ENCODE peak calls at places on chromosomes 11 and 22, in eight cellular contexts. E is psoas muscle, M is body of pancreas, G is adrenal gland, V is lung, T is breast epithelium, B is fibroblast of mammary gland, C is fibroblast of the aortic adventitia. D is an unnamed sample.

GRCh38 chr11:65224939-65225283 is 36.9 kb upstream of the POLA2 start:
- DNase-seq in C (peak), B (peak), T (peak), V (peak), G (peak), E (peak), M (no peak), D (no peak)

GRCh38 chr22:50414476-50415248 is 60.2 kb downstream of the SBF1 start:
- DNase-seq in T (no peak), V (no peak), C (no peak), G (no peak), E (no peak), M (no peak), B (no peak), D (no peak)

GRCh38 chr11:119741369-119742262 is 12.6 kb upstream of the NECTIN1 start:
- DNase-seq in G (no peak), C (no peak), E (peak), M (peak), V (no peak), T (peak), B (no peak), D (no peak)

GRCh38 chr11:84719935-84720577 is 907.1 kb downstream of the DLG2 start:
- DNase-seq in C (no peak), M (peak), G (peak), T (no peak), E (no peak), B (no peak), V (no peak), D (no peak)

GRCh38 chr22:30206964-30207363 is 39.6 kb downstream of the LIF start:
- DNase-seq in M (peak), E (peak), V (peak), B (peak), C (peak), G (peak), T (peak), D (peak)

GRCh38 chr11:72814139-72814830 is at the start of gene ATG16L2:
- DNase-seq in E (peak), M (peak), C (peak), B (peak), V (peak), T (peak), G (peak), D (no peak)

GRCh38 chr11:47997063-47998053 is 17.0 kb downstream of the PTPRJ start:
- DNase-seq in C (no peak), V (no peak), B (no peak), T (no peak), G (no peak), M (no peak), E (no peak), D (no peak)

GRCh38 chr11:73344191-73344607 is 32.0 kb upstream of the RELT start:
- DNase-seq in M (no peak), B (no peak), G (no peak), T (no peak), E (no peak), V (no peak), C (no peak), D (no peak)

GRCh38 chr11:6405837-6406236 is 13.1 kb downstream of the APBB1 start:
- DNase-seq in G (no peak), T (no peak), M (no peak), V (no peak), E (no peak), B (no peak), C (no peak), D (no peak)

GRCh38 chr22:27349456-27349855 is 452.1 kb downstream of the MN1 start:
- DNase-seq in E (no peak), V (no peak), M (no peak), T (no peak), C (peak), B (no peak), G (no peak), D (no peak)

GRCh38 chr11:125451400-125452124 is 44.5 kb downstream of the FEZ1 start:
- DNase-seq in G (no peak), C (peak), E (peak), B (no peak), V (no peak), T (no peak), M (peak), D (no peak)

GRCh38 chr11:27385245-27385644 is 22.2 kb upstream of the CCDC34 start:
- DNase-seq in E (no peak), G (peak), V (no peak), M (no peak), T (no peak), B (peak), C (peak), D (no peak)

GRCh38 chr11:76674517-76675400 is 4.2 kb upstream of the LRRC32 start:
- DNase-seq in B (no peak), C (no peak), M (no peak), G (peak), V (no peak), T (no peak), E (no peak), D (no peak)

GRCh38 chr11:3158131-3158591 is 6.9 kb downstream of the OSBPL5 start:
- DNase-seq in C (no peak), M (no peak), T (no peak), V (no peak), G (no peak), E (peak), B (no peak), D (no peak)

GRCh38 chr11:3161309-3161708 is 3.8 kb downstream of the OSBPL5 start:
- DNase-seq in E (no peak), C (no peak), M (no peak), T (no peak), V (no peak), B (peak), G (no peak), D (no peak)

GRCh38 chr11:3158821-3159220 is 6.3 kb downstream of the OSBPL5 start:
- DNase-seq in C (no peak), E (peak), G (no peak), M (no peak), B (no peak), V (no peak), T (no peak), D (no peak)

GRCh38 chr11:3160252-3161031 is 4.7 kb downstream of the OSBPL5 start:
- DNase-seq in G (peak), T (peak), V (peak), B (peak), E (peak), M (peak), C (peak), D (peak)

DNA sequence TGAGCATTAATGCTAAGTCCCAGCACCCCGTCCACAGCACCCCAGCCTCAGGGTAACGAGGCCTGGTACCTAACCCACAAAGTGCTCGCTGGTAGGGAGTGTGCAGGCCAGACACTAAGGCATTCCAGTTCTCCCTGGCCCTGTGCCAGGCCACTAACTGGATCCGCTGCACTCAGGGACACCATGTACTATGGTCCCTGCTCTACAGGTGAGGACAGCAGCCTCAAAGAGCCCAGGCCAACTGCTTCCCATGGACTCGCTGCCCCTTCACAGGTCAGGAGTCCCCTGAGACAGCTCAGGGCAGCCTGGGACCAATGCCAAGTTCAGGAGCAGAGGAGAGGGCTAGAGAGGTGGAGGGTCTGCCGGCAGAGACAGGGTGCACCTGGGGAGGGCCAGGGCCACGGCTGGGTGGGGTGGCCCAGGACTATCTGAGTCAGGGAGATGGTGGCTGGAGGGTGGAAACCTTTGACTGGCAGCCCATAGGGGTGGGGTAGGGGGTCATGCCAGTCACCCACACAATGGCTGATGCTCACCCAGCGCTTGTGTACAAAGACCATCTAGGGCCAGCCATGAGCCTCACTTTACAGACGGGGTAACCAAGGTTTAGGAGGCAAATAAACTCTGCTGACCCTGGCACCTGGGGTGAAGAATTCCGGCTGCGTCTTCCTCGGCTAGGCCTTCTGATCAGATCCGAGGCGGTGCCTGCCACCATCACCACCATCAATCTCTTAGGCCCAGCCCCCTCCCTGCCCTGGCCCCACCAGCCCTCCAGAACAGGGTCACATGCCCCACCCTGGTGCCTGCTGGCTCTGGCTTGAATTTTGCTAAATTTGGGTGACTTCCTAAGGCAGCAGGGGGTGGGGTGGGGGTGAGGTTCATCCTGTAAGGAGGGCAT is 5.6 kb downstream of the OSBPL5 start:
- DNase-seq in M (peak), V (peak), E (peak), B (peak), T (peak), C (no peak), G (no peak), D (no peak)
- H3K4me3 ChIP-seq in M (peak), V (peak), E (peak), B (peak), T (peak), C (peak), G (peak), D (peak)

GRCh38 chr11:66346476-66347424 is 679 bp downstream of the B4GAT1 start:
- DNase-seq in B (no peak), T (no peak), E (no peak), V (no peak), G (no peak), M (peak), C (no peak), D (no peak)

GRCh38 chr11:66343176-66343575 is 1.7 kb downstream of the BRMS1 start:
- DNase-seq in V (no peak), T (no peak), M (no peak), G (no peak), C (no peak), E (peak), B (no peak), D (no peak)

GRCh38 chr11:66345316-66345649 is 379 bp upstream of the BRMS1 start:
- DNase-seq in G (no peak), M (no peak), T (no peak), C (no peak), E (no peak), B (no peak), V (no peak), D (no peak)

GRCh38 chr11:66347425-66348276 is at the start of gene B4GAT1:
- DNase-seq in C (peak), V (peak), M (peak), E (peak), G (peak), T (peak), B (peak), D (peak)

GRCh38 chr11:66344550-66345315 is at the start of gene BRMS1:
- DNase-seq in B (peak), E (peak), T (peak), M (peak), C (peak), G (peak), V (peak), D (peak)
- TF ChIP-seq CTCF in B (peak), E (peak), T (no peak), M (peak), C (peak), G (no peak), V (no peak), D (no peak)

GRCh38 chr11:10868375-10868774 is 10.5 kb upstream of the ZBED5 start:
- DNase-seq in E (no peak), C (no peak), B (no peak), G (no peak), M (no peak), T (no peak), V (no peak), D (no peak)
- H3K4me3 ChIP-seq in E (no peak), C (no peak), B (no peak), G (no peak), M (no peak), T (no peak), V (no peak), D (no peak)

GRCh38 chr11:61607920-61608599 is 27.2 kb upstream of the SYT7 start:
- DNase-seq in G (no peak), M (no peak), E (no peak), B (no peak), V (no peak), C (no peak), T (no peak), D (no peak)

GRCh38 chr11:61609000-61609969 is 28.4 kb upstream of the SYT7 start:
- DNase-seq in V (no peak), C (no peak), M (no peak), E (no peak), G (no peak), B (no peak), T (no peak), D (no peak)

GRCh38 chr11:61611309-61611708 is 30.4 kb upstream of the SYT7 start:
- DNase-seq in C (no peak), B (no peak), T (no peak), E (no peak), M (no peak), G (no peak), V (no peak), D (no peak)

GRCh38 chr11:61610905-61611304 is 30.0 kb upstream of the SYT7 start:
- DNase-seq in M (no peak), C (no peak), B (no peak), T (no peak), V (no peak), G (no peak), E (no peak), D (no peak)

GRCh38 chr11:61609970-61610347 is 29.1 kb upstream of the SYT7 start:
- DNase-seq in E (no peak), M (no peak), B (no peak), V (no peak), T (peak), G (no peak), C (no peak), D (no peak)
- TF ChIP-seq CTCF in E (no peak), M (peak), B (peak), V (no peak), T (no peak), G (no peak), C (peak), D (peak)

GRCh38 chr11:86952933-86953637 is 2.1 kb downstream of the FZD4 start:
- DNase-seq in G (no peak), E (no peak), B (peak), V (no peak), M (no peak), T (no peak), C (peak), D (no peak)

GRCh38 chr11:86949995-86950993 is 4.9 kb downstream of the FZD4 start:
- DNase-seq in G (no peak), C (peak), V (no peak), M (no peak), B (no peak), T (no peak), E (no peak), D (no peak)

GRCh38 chr11:86951706-86952105 is 3.5 kb downstream of the FZD4 start:
- DNase-seq in B (no peak), T (no peak), V (no peak), G (no peak), M (no peak), C (no peak), E (no peak), D (no peak)

GRCh38 chr11:86954288-86955110 is 696 bp downstream of the FZD4 start:
- DNase-seq in T (no peak), V (peak), G (peak), M (peak), B (no peak), C (peak), E (peak), D (no peak)

DNA sequence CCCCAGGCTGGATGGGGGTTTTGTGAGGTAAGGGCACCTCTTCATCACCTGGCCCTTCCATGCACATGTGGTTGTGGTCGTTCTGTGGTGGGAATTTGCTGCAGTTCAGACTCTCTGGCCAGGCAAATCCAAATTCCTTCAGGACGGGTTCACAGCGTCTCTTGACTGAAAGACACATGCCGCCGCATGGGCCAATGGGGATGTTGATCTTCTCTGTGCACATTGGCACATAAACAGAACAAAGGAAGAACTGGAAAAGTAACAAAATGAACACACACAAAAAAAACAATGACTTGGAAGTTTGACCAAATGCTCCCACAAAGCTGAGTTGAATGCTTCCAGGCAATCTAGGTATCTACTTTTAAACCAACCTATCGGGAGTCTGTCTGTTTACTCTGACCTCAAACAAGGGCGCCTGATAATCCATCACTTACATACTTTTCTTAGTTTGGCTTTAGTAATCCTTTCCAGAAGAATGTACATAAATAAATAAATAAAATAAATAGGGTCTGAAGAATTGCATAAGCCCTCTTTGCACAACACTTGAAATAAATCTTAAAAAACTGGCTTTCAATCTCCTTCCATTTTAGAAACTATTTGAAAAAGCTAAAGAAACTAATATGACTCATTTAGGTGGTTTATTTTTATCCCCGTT is 2.8 kb downstream of the FZD4 start:
- DNase-seq in T (no peak), G (no peak), V (no peak), M (no peak), B (no peak), C (peak), E (no peak), D (no peak)
- H3K4me3 ChIP-seq in T (peak), G (no peak), V (peak), M (no peak), B (no peak), C (peak), E (peak), D (no peak)

DNA sequence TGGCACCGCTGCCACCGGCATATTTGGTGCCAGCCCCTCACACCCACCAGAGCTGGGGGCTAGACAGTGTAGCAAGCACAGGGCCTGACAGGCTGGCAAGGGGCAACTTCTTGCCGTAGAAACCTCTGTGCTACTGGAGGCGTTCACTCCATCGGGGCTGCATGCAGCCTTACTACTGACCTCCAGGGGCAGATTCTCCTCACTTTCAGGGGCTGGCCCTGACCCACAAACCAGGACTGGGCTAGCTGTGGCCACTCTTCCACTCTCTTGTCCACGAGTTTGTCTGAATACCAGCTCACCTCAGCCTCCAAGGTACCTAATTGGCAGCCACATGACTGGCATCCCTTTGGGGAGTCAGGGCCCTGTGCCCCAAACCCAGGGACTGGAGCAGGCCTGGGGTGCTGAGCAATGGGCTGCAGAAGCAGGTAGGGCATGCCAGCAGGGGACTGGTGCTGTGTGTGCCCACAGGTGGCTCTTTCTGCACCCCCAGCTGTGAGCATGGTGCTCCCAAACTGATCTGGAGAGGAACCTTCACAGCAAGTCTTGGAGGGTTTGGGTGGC is 2.1 kb upstream of the LMO1 start:
- DNase-seq in B (no peak), C (no peak), V (no peak), T (peak), G (peak), M (no peak), E (no peak), D (no peak)
- TF ChIP-seq CTCF in B (peak), C (no peak), V (no peak), T (no peak), G (no peak), M (no peak), E (no peak), D (no peak)

GRCh38 chr22:47303161-47303890 is 540.9 kb downstream of the TBC1D22A start:
- DNase-seq in T (no peak), M (no peak), G (no peak), V (no peak), C (no peak), B (no peak), E (no peak), D (no peak)

GRCh38 chr22:47301820-47302475 is 539.5 kb downstream of the TBC1D22A start:
- DNase-seq in C (no peak), V (no peak), T (peak), G (no peak), B (no peak), E (no peak), M (no peak), D (no peak)

GRCh38 chr22:47304191-47304831 is 541.9 kb downstream of the TBC1D22A start:
- DNase-seq in B (no peak), E (no peak), M (no peak), C (no peak), V (no peak), G (no peak), T (peak), D (no peak)

GRCh38 chr22:47307326-47307725 is 544.9 kb downstream of the TBC1D22A start:
- DNase-seq in T (no peak), C (peak), V (no peak), B (peak), G (no peak), E (no peak), M (no peak), D (peak)

DNA sequence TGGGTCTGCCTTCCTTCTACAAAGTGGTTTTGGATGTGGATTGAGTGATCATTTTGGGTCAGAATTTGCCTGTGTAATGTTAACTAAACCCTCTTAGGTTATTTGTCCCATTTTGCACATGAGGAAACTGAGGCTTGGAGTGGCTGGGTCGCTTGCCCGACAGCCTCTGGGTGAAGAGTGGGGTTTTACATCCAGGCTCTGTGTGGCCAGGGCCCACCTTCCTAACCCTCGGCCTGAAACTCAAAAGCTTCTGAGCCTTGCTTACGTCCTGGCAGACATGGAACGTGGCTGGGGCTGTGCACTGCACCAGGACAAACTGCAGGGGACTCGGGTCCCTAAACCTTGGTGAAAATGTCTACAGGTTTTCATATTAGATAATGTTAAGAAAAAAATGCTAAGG is 542.4 kb downstream of the TBC1D22A start:
- DNase-seq in B (no peak), M (no peak), E (no peak), C (no peak), V (no peak), G (no peak), T (peak), D (no peak)
- H3K4me3 ChIP-seq in B (no peak), M (no peak), E (no peak), C (no peak), V (no peak), G (no peak), T (no peak), D (no peak)

D was measured in HFF-Myc.